ENCODE peak calls at places on chromosomes 4 and X, in nine cellular contexts. One of them, this sample, is unnamed.

GRCh38 chr4:103915224-103915869 is 195.6 kb upstream of the TACR3 start:
- DNase-seq in NCI-H1092: no peak
- DNase-seq in mucosa of descending colon: peak
- DNase-seq in KG1: no peak
- DNase-seq in nucleus accumbens: no peak
- DNase-seq in AG09319: no peak
- DNase-seq in stimulated activated CD4-positive, alpha-beta T cell treated with anti-CD3 and anti-CD28 coated beads, TNF-alpha, amount 100 ng/mL, for 4 hours: no peak
- DNase-seq in GM23248: peak
- DNase-seq in T-helper 9 cell: no peak
- DNase-seq in this sample: peak

GRCh38 chr4:99677161-99677560 is 19.5 kb upstream of the C4orf54 start:
- DNase-seq in GM23248: no peak
- DNase-seq in KG1: no peak
- DNase-seq in T-helper 9 cell: no peak
- DNase-seq in nucleus accumbens: no peak
- DNase-seq in stimulated activated CD4-positive, alpha-beta T cell treated with anti-CD3 and anti-CD28 coated beads, TNF-alpha, amount 100 ng/mL, for 4 hours: no peak
- DNase-seq in NCI-H1092: no peak
- DNase-seq in mucosa of descending colon: no peak
- DNase-seq in AG09319: no peak
- DNase-seq in this sample: no peak

GRCh38 chrX:12162420-12162819 is 24.1 kb downstream of the FRMPD4 start:
- DNase-seq in KG1: no peak
- DNase-seq in NCI-H1092: no peak
- DNase-seq in T-helper 9 cell: no peak
- DNase-seq in AG09319: peak
- DNase-seq in stimulated activated CD4-positive, alpha-beta T cell treated with anti-CD3 and anti-CD28 coated beads, TNF-alpha, amount 100 ng/mL, for 4 hours: no peak
- DNase-seq in mucosa of descending colon: no peak
- DNase-seq in nucleus accumbens: no peak
- DNase-seq in GM23248: no peak
- DNase-seq in this sample: no peak

GRCh38 chrX:139971394-139971749 is 6.1 kb upstream of the CXorf66 start:
- DNase-seq in NCI-H1092: no peak
- DNase-seq in nucleus accumbens: no peak
- DNase-seq in mucosa of descending colon: no peak
- DNase-seq in AG09319: no peak
- DNase-seq in stimulated activated CD4-positive, alpha-beta T cell treated with anti-CD3 and anti-CD28 coated beads, TNF-alpha, amount 100 ng/mL, for 4 hours: no peak
- DNase-seq in GM23248: peak
- DNase-seq in T-helper 9 cell: no peak
- DNase-seq in KG1: no peak
- DNase-seq in this sample: no peak

GRCh38 chrX:46209768-46210167 is 335.5 kb downstream of the ZNF674 start:
- DNase-seq in KG1: no peak
- DNase-seq in mucosa of descending colon: no peak
- DNase-seq in AG09319: no peak
- DNase-seq in NCI-H1092: no peak
- DNase-seq in GM23248: no peak
- DNase-seq in stimulated activated CD4-positive, alpha-beta T cell treated with anti-CD3 and anti-CD28 coated beads, TNF-alpha, amount 100 ng/mL, for 4 hours: no peak
- DNase-seq in nucleus accumbens: no peak
- DNase-seq in T-helper 9 cell: no peak
- DNase-seq in this sample: no peak

GRCh38 chr4:156763511-156763910 is 208.1 kb downstream of the PDGFC start:
- DNase-seq in T-helper 9 cell: no peak
- DNase-seq in AG09319: no peak
- DNase-seq in NCI-H1092: peak
- DNase-seq in mucosa of descending colon: no peak
- DNase-seq in KG1: no peak
- DNase-seq in GM23248: no peak
- DNase-seq in stimulated activated CD4-positive, alpha-beta T cell treated with anti-CD3 and anti-CD28 coated beads, TNF-alpha, amount 100 ng/mL, for 4 hours: no peak
- DNase-seq in nucleus accumbens: no peak
- DNase-seq in this sample: no peak

GRCh38 chr4:78704981-78705757 is 71.0 kb upstream of the BMP2K start:
- DNase-seq in stimulated activated CD4-positive, alpha-beta T cell treated with anti-CD3 and anti-CD28 coated beads, TNF-alpha, amount 100 ng/mL, for 4 hours: no peak
- DNase-seq in nucleus accumbens: no peak
- DNase-seq in GM23248: peak
- DNase-seq in KG1: no peak
- DNase-seq in T-helper 9 cell: no peak
- DNase-seq in NCI-H1092: no peak
- DNase-seq in mucosa of descending colon: no peak
- DNase-seq in AG09319: peak
- DNase-seq in this sample: no peak

GRCh38 chr4:159105761-159106243 is 2.9 kb downstream of the RAPGEF2 start:
- DNase-seq in KG1: no peak
- DNase-seq in T-helper 9 cell: no peak
- DNase-seq in nucleus accumbens: no peak
- DNase-seq in GM23248: peak
- DNase-seq in mucosa of descending colon: peak
- DNase-seq in AG09319: no peak
- DNase-seq in NCI-H1092: no peak
- DNase-seq in stimulated activated CD4-positive, alpha-beta T cell treated with anti-CD3 and anti-CD28 coated beads, TNF-alpha, amount 100 ng/mL, for 4 hours: no peak
- DNase-seq in this sample: no peak

GRCh38 chrX:12719837-12720236 is 71.4 kb upstream of the PRPS2 start:
- DNase-seq in KG1: no peak
- DNase-seq in AG09319: no peak
- DNase-seq in mucosa of descending colon: no peak
- DNase-seq in GM23248: no peak
- DNase-seq in NCI-H1092: no peak
- DNase-seq in T-helper 9 cell: no peak
- DNase-seq in nucleus accumbens: no peak
- DNase-seq in stimulated activated CD4-positive, alpha-beta T cell treated with anti-CD3 and anti-CD28 coated beads, TNF-alpha, amount 100 ng/mL, for 4 hours: no peak
- DNase-seq in this sample: no peak

GRCh38 chrX:51976503-51976902 is 83.1 kb downstream of the MAGED1 start:
- DNase-seq in T-helper 9 cell: no peak
- DNase-seq in KG1: no peak
- DNase-seq in stimulated activated CD4-positive, alpha-beta T cell treated with anti-CD3 and anti-CD28 coated beads, TNF-alpha, amount 100 ng/mL, for 4 hours: no peak
- DNase-seq in mucosa of descending colon: no peak
- DNase-seq in GM23248: no peak
- DNase-seq in AG09319: no peak
- DNase-seq in nucleus accumbens: no peak
- DNase-seq in NCI-H1092: no peak
- DNase-seq in this sample: no peak

GRCh38 chr4:109826719-109827118 is 1.1 kb upstream of the RRH start:
- DNase-seq in KG1: no peak
- DNase-seq in NCI-H1092: no peak
- DNase-seq in GM23248: peak
- DNase-seq in AG09319: no peak
- DNase-seq in nucleus accumbens: no peak
- DNase-seq in T-helper 9 cell: no peak
- DNase-seq in stimulated activated CD4-positive, alpha-beta T cell treated with anti-CD3 and anti-CD28 coated beads, TNF-alpha, amount 100 ng/mL, for 4 hours: no peak
- DNase-seq in mucosa of descending colon: no peak
- DNase-seq in this sample: no peak

GRCh38 chr4:54781771-54782170 is 124.0 kb downstream of the KIT start:
- DNase-seq in GM23248: peak
- DNase-seq in AG09319: no peak
- DNase-seq in KG1: no peak
- DNase-seq in NCI-H1092: no peak
- DNase-seq in mucosa of descending colon: no peak
- DNase-seq in T-helper 9 cell: no peak
- DNase-seq in stimulated activated CD4-positive, alpha-beta T cell treated with anti-CD3 and anti-CD28 coated beads, TNF-alpha, amount 100 ng/mL, for 4 hours: no peak
- DNase-seq in nucleus accumbens: no peak
- DNase-seq in this sample: no peak

GRCh38 chr4:176988226-176988625 is 195.5 kb upstream of the VEGFC start:
- DNase-seq in mucosa of descending colon: no peak
- DNase-seq in stimulated activated CD4-positive, alpha-beta T cell treated with anti-CD3 and anti-CD28 coated beads, TNF-alpha, amount 100 ng/mL, for 4 hours: no peak
- DNase-seq in GM23248: peak
- DNase-seq in AG09319: peak
- DNase-seq in T-helper 9 cell: no peak
- DNase-seq in NCI-H1092: no peak
- DNase-seq in nucleus accumbens: no peak
- DNase-seq in KG1: no peak
- DNase-seq in this sample: no peak

GRCh38 chrX:41118156-41118555 is 32.9 kb downstream of the USP9X start:
- DNase-seq in nucleus accumbens: no peak
- DNase-seq in GM23248: no peak
- DNase-seq in stimulated activated CD4-positive, alpha-beta T cell treated with anti-CD3 and anti-CD28 coated beads, TNF-alpha, amount 100 ng/mL, for 4 hours: no peak
- DNase-seq in KG1: no peak
- DNase-seq in NCI-H1092: no peak
- DNase-seq in T-helper 9 cell: no peak
- DNase-seq in mucosa of descending colon: no peak
- DNase-seq in AG09319: no peak
- DNase-seq in this sample: no peak

GRCh38 chr4:80255374-80256095 is 10.9 kb upstream of the FGF5 start:
- DNase-seq in mucosa of descending colon: no peak
- DNase-seq in GM23248: peak
- DNase-seq in KG1: no peak
- DNase-seq in AG09319: no peak
- DNase-seq in stimulated activated CD4-positive, alpha-beta T cell treated with anti-CD3 and anti-CD28 coated beads, TNF-alpha, amount 100 ng/mL, for 4 hours: no peak
- DNase-seq in nucleus accumbens: no peak
- DNase-seq in T-helper 9 cell: no peak
- DNase-seq in NCI-H1092: no peak
- DNase-seq in this sample: no peak